ENCODE peak calls at places on chromosomes 11 and 22, in five cellular contexts. J is effector CD4-positive, alpha-beta T cell; W is dermis microvascular lymphatic vessel endothelial cell; U is hypothalamus; B is substantia nigra. D is an unnamed sample.
A peak's percentile ranks its signal among the peaks of the same experiment; 100 is the strongest.

GRCh38 chr11:47376543-47377371 is 1.6 kb downstream of the SPI1 start:
- DNase-seq in J (no peak), U (no peak), W (no peak), B (peak; percentile 22), D (no peak)

GRCh38 chr11:68934321-68934645 is 30.6 kb downstream of the IGHMBP2 start:
- DNase-seq in U (no peak), J (no peak), B (no peak), W (no peak), D (no peak)

GRCh38 chr11:70176940-70177689 is 26.0 kb upstream of the FADD start:
- DNase-seq in J (peak; percentile 38), B (no peak), U (no peak), W (peak; percentile 28), D (no peak)

GRCh38 chr11:69107413-69107812 is 48.3 kb upstream of the SMIM38 start:
- DNase-seq in W (no peak), J (no peak), U (no peak), B (no peak), D (no peak)

GRCh38 chr22:20239063-20239950 is 28.8 kb downstream of the RTN4R start:
- DNase-seq in J (no peak), B (no peak), W (peak; percentile 36), U (no peak), D (no peak)

GRCh38 chr11:28231475-28231874 is 123.3 kb downstream of the METTL15 start:
- DNase-seq in B (no peak), U (no peak), W (no peak), J (no peak), D (no peak)

GRCh38 chr22:22884010-22884887 is 3.4 kb upstream of the IGLL5 start:
- DNase-seq in B (peak; percentile 31), W (peak; percentile 67), U (no peak), J (peak; percentile 66), D (no peak)

GRCh38 chr11:62130498-62131464 is 7.0 kb downstream of the INCENP start:
- DNase-seq in U (no peak), J (no peak), W (no peak), B (no peak), D (no peak)

GRCh38 chr22:29517215-29517908 is 36.2 kb downstream of the THOC5 start:
- DNase-seq in W (no peak), U (no peak), B (no peak), J (no peak), D (no peak)

GRCh38 chr11:70399681-70400112 is 1.4 kb downstream of the CTTN start:
- DNase-seq in B (peak; percentile 40), W (peak; percentile 94), U (no peak), J (no peak), D (peak; percentile 81)

GRCh38 chr11:68935516-68936357 is 32.0 kb downstream of the IGHMBP2 start:
- DNase-seq in B (no peak), J (no peak), W (no peak), U (no peak), D (no peak)

GRCh38 chr22:23070418-23071162 is at the start of gene GNAZ:
- DNase-seq in U (no peak), B (no peak), W (no peak), J (peak; percentile 11), D (no peak)

GRCh38 chr22:23038902-23039301 is 31.4 kb upstream of the GNAZ start:
- DNase-seq in B (no peak), U (no peak), W (no peak), J (no peak), D (no peak)

GRCh38 chr11:118267486-118267885 is 3.4 kb upstream of the MPZL2 start:
- DNase-seq in W (no peak), J (no peak), U (no peak), B (no peak), D (no peak)

GRCh38 chr11:280762-281485 is 2.7 kb downstream of the NLRP6 start:
- DNase-seq in U (no peak), B (no peak), J (no peak), W (no peak), D (no peak)

GRCh38 chr11:1568451-1568911 is 3.6 kb downstream of the DUSP8 start:
- DNase-seq in B (no peak), J (peak; percentile 38), W (no peak), U (no peak), D (no peak)

GRCh38 chr11:100964400-100964799 is 165.2 kb downstream of the PGR start:
- DNase-seq in U (no peak), J (no peak), B (no peak), W (peak; percentile 24), D (no peak)

D was measured in pulmonary artery endothelial cell.